ENCODE peak calls at places on chromosomes 6 and 20, in ten cellular contexts. L is breast epithelium; S is GM12878; T is effector memory CD4-positive, alpha-beta T cell; J is PC-3; Z is right cardiac atrium; R is naive thymus-derived CD4-positive, alpha-beta T cell; Q is astrocyte; K is HCT116; D is heart left ventricle. F is an unnamed sample. For H3K4me1, the result is how much of the 10 kb centered on the place peaks cover.

GRCh38 chr20:33172781-33173180 is 4.8 kb downstream of the BPIFA2 start:
- DNase-seq in S (no peak), J (no peak), Q (no peak), Z (no peak), L (no peak), T (no peak), R (no peak), D (no peak), K (no peak), F (no peak)

GRCh38 chr6:22141271-22141745 is 155.5 kb downstream of the PRL start:
- DNase-seq in S (no peak), R (no peak), D (peak), K (no peak), J (peak), Z (no peak), L (no peak), T (no peak), Q (peak), F (no peak)

GRCh38 chr6:159217595-159218275 is 48.5 kb downstream of the FNDC1 start:
- DNase-seq in L (no peak), D (no peak), R (no peak), Q (peak), K (peak), T (no peak), Z (peak), J (peak), S (peak), F (no peak)

GRCh38 chr6:130156908-130157307 is 65.8 kb downstream of the SAMD3 start:
- DNase-seq in K (no peak), L (no peak), Z (no peak), S (no peak), Q (no peak), R (no peak), T (no peak), J (no peak), D (no peak), F (no peak)

GRCh38 chr6:46719099-46719498 is 16.1 kb downstream of the PLA2G7 start:
- DNase-seq in J (peak), K (peak), D (no peak), Z (no peak), Q (peak), T (no peak), S (no peak), R (no peak), L (no peak), F (peak)

GRCh38 chr6:42429042-42429574 is 22.6 kb downstream of the TRERF1 start:
- DNase-seq in D (no peak), Q (no peak), R (no peak), S (no peak), L (no peak), J (no peak), Z (no peak), K (no peak), T (no peak), F (no peak)

GRCh38 chr6:157800420-157801237 is 22.4 kb upstream of the SNX9 start:
- DNase-seq in K (no peak), Z (no peak), R (no peak), S (peak), Q (peak), J (peak), T (no peak), L (no peak), D (no peak), F (peak)

GRCh38 chr6:25488156-25488555 is 163.9 kb upstream of the SCGN start:
- DNase-seq in J (no peak), Q (no peak), Z (no peak), S (no peak), K (no peak), D (no peak), T (no peak), L (no peak), R (no peak), F (no peak)

GRCh38 chr6:33772114-33772830 is 16.7 kb downstream of the LEMD2 start:
- DNase-seq in L (no peak), R (no peak), S (no peak), D (no peak), K (no peak), Q (no peak), J (no peak), T (no peak), Z (peak), F (no peak)

GRCh38 chr6:148842631-148843030 is 95.8 kb downstream of the UST start:
- DNase-seq in S (no peak), D (no peak), K (no peak), R (no peak), L (no peak), J (no peak), T (no peak), Z (no peak), Q (no peak), F (no peak)

GRCh38 chr20:62222972-62223371 is 2.9 kb upstream of the HRH3 start:
- DNase-seq in J (no peak), L (no peak), R (no peak), T (no peak), K (no peak), S (no peak), Q (no peak), D (no peak), Z (no peak), F (no peak)

GRCh38 chr20:54188132-54188835 is 14.5 kb upstream of the CYP24A1 start:
- DNase-seq in K (no peak), Z (no peak), T (no peak), D (no peak), S (no peak), L (no peak), R (no peak), Q (no peak), J (no peak), F (no peak)

GRCh38 chr6:90256698-90257485 is 39.8 kb downstream of the BACH2 start:
- DNase-seq in L (no peak), K (no peak), Q (peak), T (peak), R (no peak), J (peak), Z (no peak), S (no peak), D (no peak), F (peak)

GRCh38 chr20:8388146-8388545 is 256.1 kb downstream of the PLCB1 start:
- DNase-seq in K (no peak), T (no peak), R (no peak), J (peak), Q (peak), Z (no peak), L (no peak), S (no peak), D (no peak), F (peak)

GRCh38 chr6:134446228-134446848 is 128.4 kb upstream of the SGK1 start:
- DNase-seq in S (no peak), K (no peak), Z (no peak), J (no peak), T (no peak), Q (peak), D (no peak), L (no peak), R (no peak), F (no peak)

GRCh38 chr6:70823651-70824050 is 133.2 kb downstream of the B3GAT2 start:
- DNase-seq in Q (no peak), J (no peak), D (no peak), Z (no peak), L (no peak), S (no peak), K (no peak), T (no peak), R (no peak), F (no peak)

GRCh38 chr6:134422426-134423231 is 104.7 kb upstream of the SGK1 start:
- DNase-seq in J (peak), T (no peak), R (no peak), L (no peak), S (no peak), Z (no peak), K (peak), D (no peak), Q (peak), F (peak)

GRCh38 chr6:101853226-101853625 is 459.7 kb downstream of the GRIK2 start:
- DNase-seq in L (no peak), R (no peak), J (no peak), T (no peak), K (no peak), D (no peak), S (no peak), Q (no peak), Z (no peak), F (no peak)

GRCh38 chr6:139187489-139187888 is 52.6 kb downstream of the HECA start:
- DNase-seq in L (no peak), Q (no peak), J (no peak), R (no peak), T (no peak), Z (no peak), D (no peak), K (no peak), S (no peak), F (no peak)

GRCh38 chr6:147087641-147088040 is 116.6 kb upstream of the STXBP5 start:
- DNase-seq in D (no peak), L (no peak), K (no peak), Q (no peak), T (no peak), J (no peak), S (no peak), R (no peak), Z (no peak), F (no peak)

GRCh38 chr6:77124604-77125003 is 338.7 kb downstream of the HTR1B start:
- DNase-seq in L (no peak), Q (peak), R (no peak), Z (no peak), T (no peak), K (no peak), S (no peak), D (no peak), J (peak), F (peak)

GRCh38 chr20:32249030-32249738 is 28.3 kb upstream of the KIF3B start:
- DNase-seq in K (no peak), Z (no peak), L (no peak), Q (no peak), J (no peak), R (peak), S (no peak), T (peak), D (no peak), F (no peak)

GRCh38 chr6:48535569-48535968 is 424.6 kb upstream of the PTCHD4 start:
- DNase-seq in S (no peak), L (no peak), K (no peak), R (no peak), Q (peak), T (no peak), Z (no peak), D (no peak), J (peak), F (peak)

GRCh38 chr6:30917487-30917886 is 3.4 kb downstream of the VARS2 start:
- DNase-seq in L (no peak), J (no peak), S (no peak), D (no peak), K (no peak), R (no peak), Q (no peak), T (no peak), Z (peak), F (no peak)

GRCh38 chr20:23654005-23654404 is 16.2 kb upstream of the CST3 start:
- DNase-seq in K (no peak), Q (no peak), L (no peak), D (no peak), T (no peak), S (no peak), Z (no peak), R (no peak), J (no peak), F (peak)

GRCh38 chr6:31175961-31176360 is 5.5 kb upstream of the POU5F1 start:
- DNase-seq in T (no peak), L (no peak), Z (no peak), D (no peak), R (no peak), Q (peak), K (no peak), J (no peak), S (no peak), F (no peak)

GRCh38 chr6:13763740-13764381 is 50.5 kb downstream of the MCUR1 start:
- DNase-seq in Z (no peak), K (no peak), R (no peak), D (no peak), T (no peak), L (no peak), J (no peak), Q (no peak), S (peak), F (no peak)

GRCh38 chr6:107392069-107392468 is 67.3 kb downstream of the PDSS2 start:
- DNase-seq in D (no peak), Z (no peak), T (no peak), L (no peak), R (no peak), K (no peak), J (no peak), Q (no peak), S (no peak), F (no peak)

GRCh38 chr6:43804550-43805223 is 34.7 kb downstream of the VEGFA start:
- DNase-seq in D (no peak), J (no peak), Z (no peak), T (no peak), Q (no peak), S (no peak), K (no peak), L (no peak), R (no peak), F (no peak)

GRCh38 chr6:43805695-43806040 is 35.7 kb downstream of the VEGFA start:
- DNase-seq in D (no peak), S (no peak), T (no peak), L (no peak), J (no peak), K (no peak), Z (no peak), Q (no peak), R (no peak), F (no peak)

GRCh38 chr6:43807228-43808061 is 37.4 kb downstream of the VEGFA start:
- DNase-seq in S (no peak), R (no peak), J (no peak), L (no peak), D (no peak), Z (peak), Q (no peak), K (no peak), T (no peak), F (peak)

GRCh38 chr6:43806758-43807227 is 36.8 kb downstream of the VEGFA start:
- DNase-seq in Z (no peak), J (no peak), L (no peak), D (no peak), T (no peak), Q (no peak), K (no peak), R (no peak), S (no peak), F (no peak)

GRCh38 chr6:43806041-43806757 is 36.2 kb downstream of the VEGFA start:
- DNase-seq in T (no peak), D (no peak), Q (no peak), Z (no peak), S (no peak), K (no peak), L (no peak), J (peak), R (no peak), F (no peak)
- H3K4me1 ChIP-seq in T (under half), D (under half), Q (under half), Z (under half), S (under half), K (under half), L (under half), J (under half), R (under half), F (under half)

GRCh38 chr20:1813674-1814635 is 81.3 kb upstream of the SIRPA start:
- DNase-seq in T (no peak), Q (no peak), J (no peak), K (no peak), S (no peak), L (no peak), D (no peak), Z (no peak), R (no peak), F (no peak)
- H3K27ac ChIP-seq in T (no peak), Q (peak), J (peak), K (no peak), S (no peak), L (peak), D (peak), Z (peak), R (no peak), F (peak)

GRCh38 chr6:34985236-34985635 is 96.2 kb downstream of the ANKS1A start:
- DNase-seq in J (no peak), T (no peak), D (no peak), L (no peak), Q (no peak), R (no peak), S (no peak), Z (no peak), K (no peak), F (no peak)
- H3K4me1 ChIP-seq in J (under half), T (under half), D (under half), L (under half), Q (under half), R (under half), S (under half), Z (under half), K (under half), F (under half)

GRCh38 chr6:622462-622861 is 34.4 kb downstream of the HUS1B start:
- DNase-seq in Z (no peak), K (no peak), L (no peak), S (no peak), R (no peak), Q (no peak), J (no peak), D (no peak), T (no peak), F (no peak)
- H3K27ac ChIP-seq in Z (no peak), K (no peak), L (no peak), S (no peak), R (no peak), Q (no peak), J (no peak), D (no peak), T (no peak), F (no peak)

GRCh38 chr6:1850581-1851157 is 241.0 kb downstream of the FOXC1 start:
- DNase-seq in Z (no peak), J (no peak), R (no peak), Q (no peak), S (no peak), D (no peak), K (no peak), L (no peak), T (no peak), F (no peak)

GRCh38 chr6:1853761-1854160 is 244.0 kb downstream of the FOXC1 start:
- DNase-seq in T (no peak), K (no peak), Z (no peak), J (no peak), D (no peak), L (no peak), Q (no peak), S (no peak), R (no peak), F (no peak)

GRCh38 chr6:1849686-1850580 is 240.2 kb downstream of the FOXC1 start:
- DNase-seq in Q (no peak), S (no peak), J (no peak), Z (no peak), L (no peak), D (no peak), R (no peak), K (no peak), T (no peak), F (no peak)

GRCh38 chr6:1854296-1854695 is 244.6 kb downstream of the FOXC1 start:
- DNase-seq in S (no peak), J (no peak), Q (no peak), L (no peak), R (no peak), Z (no peak), T (no peak), D (no peak), K (no peak), F (no peak)

DNA sequence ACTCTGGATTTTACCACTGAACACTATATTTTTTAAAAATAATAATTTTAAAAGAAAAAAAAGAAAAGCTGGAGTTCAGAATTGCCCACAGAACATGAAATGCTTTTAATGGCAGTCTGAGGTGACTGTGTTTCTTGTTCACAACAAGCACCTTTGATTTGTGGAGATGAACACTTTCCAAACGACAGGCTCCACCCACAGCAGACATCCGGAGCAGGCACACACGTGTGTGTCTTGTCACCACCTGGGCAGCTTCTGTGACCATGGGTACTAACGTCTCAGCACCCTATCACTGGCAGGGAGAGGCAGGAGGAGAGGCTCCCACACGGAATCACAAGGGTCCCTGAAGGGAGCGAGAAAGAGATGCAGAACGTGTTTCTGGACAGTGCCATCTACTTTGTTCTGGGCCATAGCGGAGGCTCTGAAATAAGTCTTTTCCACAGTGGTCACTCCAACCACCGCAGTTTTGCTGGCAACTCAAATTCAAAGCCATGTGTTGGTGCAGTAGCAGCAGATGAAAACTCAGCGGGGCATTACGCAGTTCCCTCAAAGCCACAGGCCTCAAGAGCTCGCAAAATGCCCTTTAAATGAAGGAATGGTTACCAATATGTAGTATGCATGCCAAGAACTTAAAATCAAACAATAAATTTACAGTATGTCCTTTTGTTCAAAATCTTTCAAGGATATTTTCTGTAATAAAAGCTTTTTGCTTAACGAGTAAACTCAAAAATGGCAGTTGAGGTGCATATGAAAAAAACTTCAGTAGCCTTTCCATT is 242.2 kb downstream of the FOXC1 start:
- DNase-seq in K (no peak), J (no peak), Q (no peak), S (no peak), D (no peak), L (no peak), T (no peak), R (no peak), Z (no peak), F (no peak)
- H3K4me1 ChIP-seq in K (under half), J (under half), Q (under half), S (under half), D (under half), L (under half), T (under half), R (under half), Z (under half), F (under half)

GRCh38 chr6:15205321-15205720 is 40.5 kb upstream of the JARID2 start:
- DNase-seq in R (no peak), L (no peak), S (no peak), J (no peak), T (no peak), Q (no peak), Z (no peak), D (no peak), K (no peak), F (no peak)

GRCh38 chr6:15207923-15208322 is 37.9 kb upstream of the JARID2 start:
- DNase-seq in T (no peak), D (no peak), J (no peak), R (no peak), S (no peak), Q (peak), L (no peak), Z (no peak), K (no peak), F (peak)

DNA sequence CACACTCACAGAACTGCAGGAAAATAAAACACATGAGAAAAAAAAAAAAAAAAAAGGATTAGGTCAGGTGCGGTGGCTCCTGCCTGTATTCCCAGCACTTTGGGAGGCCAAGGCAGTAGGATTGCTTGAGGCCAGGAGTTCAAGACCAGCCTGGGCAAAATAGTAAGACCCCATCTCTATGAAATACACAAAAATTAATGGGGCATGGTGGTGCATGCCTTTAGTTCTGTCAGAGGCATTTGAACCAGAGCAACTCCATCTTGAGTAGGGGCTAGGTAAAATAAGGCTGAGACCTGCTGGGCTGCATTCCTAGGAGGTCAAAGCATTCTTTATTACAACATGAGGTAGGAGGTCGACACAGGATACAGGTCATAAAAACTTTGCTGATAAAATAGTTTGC is 39.0 kb upstream of the JARID2 start:
- DNase-seq in L (no peak), Z (no peak), S (no peak), T (no peak), Q (no peak), R (no peak), K (no peak), J (no peak), D (no peak), F (no peak)
- H3K27ac ChIP-seq in L (no peak), Z (no peak), S (no peak), T (no peak), Q (no peak), R (no peak), K (no peak), J (no peak), D (no peak), F (peak)

GRCh38 chr6:152978058-152978457 is 4.8 kb downstream of the FBXO5 start:
- DNase-seq in Q (no peak), D (no peak), Z (no peak), J (no peak), S (no peak), K (no peak), L (no peak), R (no peak), T (no peak), F (no peak)

GRCh38 chr6:152976749-152977148 is 6.1 kb downstream of the FBXO5 start:
- DNase-seq in Q (no peak), T (no peak), R (no peak), D (no peak), J (no peak), L (no peak), K (no peak), S (no peak), Z (no peak), F (no peak)

GRCh38 chr6:152969688-152970418 is 13.0 kb downstream of the FBXO5 start:
- DNase-seq in R (no peak), Q (no peak), T (no peak), J (no peak), Z (no peak), K (no peak), D (no peak), S (no peak), L (no peak), F (no peak)

GRCh38 chr6:152975204-152975915 is 7.5 kb downstream of the FBXO5 start:
- DNase-seq in S (no peak), Q (no peak), J (no peak), Z (no peak), R (no peak), D (no peak), K (no peak), T (no peak), L (no peak), F (no peak)

DNA sequence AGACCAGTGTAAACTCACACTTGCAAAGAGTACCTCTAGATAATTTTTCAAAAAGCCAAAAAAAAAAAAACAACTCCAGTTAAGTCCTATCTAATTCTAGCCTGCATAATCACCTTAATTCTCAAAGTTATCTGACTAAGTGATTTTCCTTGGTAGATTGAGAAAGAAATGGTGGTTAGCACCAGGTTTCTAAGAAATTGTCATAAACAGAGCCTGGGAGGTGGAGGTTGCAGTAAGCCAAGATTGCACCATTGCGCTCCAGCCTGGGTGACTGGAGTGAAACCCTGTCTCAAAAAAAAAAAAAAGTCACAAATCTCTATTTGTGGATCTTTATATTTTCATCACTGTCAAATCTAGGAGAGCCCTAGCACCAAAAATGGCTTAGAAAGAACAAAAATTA is 8.9 kb downstream of the FBXO5 start:
- DNase-seq in L (no peak), K (no peak), R (no peak), S (no peak), J (no peak), D (no peak), Q (no peak), T (no peak), Z (no peak), F (no peak)
- H3K4me1 ChIP-seq in L (under half), K (under half), R (under half), S (under half), J (under half), D (under half), Q (under half), T (under half), Z (under half), F (under half)

F was measured in foreskin keratinocyte.